ENCODE peak calls at places on chromosomes 13 and 19, in nine cellular contexts. E is astrocyte of the cerebellum; B is mucosa of descending colon; K is DMS 273 treated with DMSO at 0.1 percent for 48 hours; Z is AG10803; U is prostate gland; H is ELR; J is caudate nucleus; L is activated T-cell treated with anti-CD3 and anti-CD28 coated beads, Interleukin-2, amount 50 U/mL, for 72 hours. R is an unnamed sample.

GRCh38 chr13:100890645-100891044 is 216.1 kb upstream of the TMTC4 start:
- DNase-seq in E (no peak), B (no peak), K (no peak), Z (no peak), U (no peak), H (no peak), J (no peak), L (no peak), R (no peak)

GRCh38 chr19:48806818-48807589 is 3.8 kb downstream of the BCAT2 start:
- DNase-seq in E (no peak), B (peak; percentile 63), K (no peak), Z (peak; percentile 37), U (no peak), H (no peak), J (peak; percentile 54), L (no peak), R (peak; percentile 17)

GRCh38 chr19:46574533-46574932 is 26.6 kb upstream of the CALM3 start:
- DNase-seq in E (no peak), B (no peak), K (no peak), Z (no peak), U (no peak), H (no peak), J (peak; percentile 57), L (peak; percentile 31), R (no peak)

GRCh38 chr19:15159251-15159650 is 41.5 kb downstream of the NOTCH3 start:
- DNase-seq in E (no peak), B (no peak), K (no peak), Z (peak; percentile 17), U (no peak), H (peak; percentile 20), J (no peak), L (no peak), R (no peak)

GRCh38 chr13:44629465-44630183 is 53.5 kb upstream of the TSC22D1 start:
- DNase-seq in E (peak; percentile 27), B (no peak), K (no peak), Z (peak; percentile 92), U (no peak), H (peak; percentile 6), J (no peak), L (no peak), R (no peak)

GRCh38 chr13:110228936-110229904 is 77.7 kb downstream of the COL4A1 start:
- DNase-seq in E (peak; percentile 33), B (no peak), K (no peak), Z (peak; percentile 78), U (no peak), H (no peak), J (no peak), L (no peak), R (no peak)

GRCh38 chr19:6076675-6077463 is 33.4 kb downstream of the RFX2 start:
- DNase-seq in E (peak; percentile 91), B (no peak), K (no peak), Z (peak; percentile 99), U (no peak), H (peak; percentile 89), J (no peak), L (no peak), R (no peak)

GRCh38 chr13:46168341-46168740 is 13.6 kb downstream of the LCP1 start:
- DNase-seq in E (no peak), B (no peak), K (no peak), Z (no peak), U (peak; percentile 84), H (peak; percentile 33), J (no peak), L (peak; percentile 45), R (no peak)

GRCh38 chr19:58346961-58347929 is 6.0 kb downstream of the A1BG start:
- DNase-seq in E (peak; percentile 8), B (peak; percentile 80), K (peak; percentile 6), Z (peak; percentile 70), U (peak; percentile 18), H (peak; percentile 76), J (peak; percentile 77), L (peak; percentile 77), R (peak; percentile 33)

GRCh38 chr19:29812881-29813275 is 1.1 kb downstream of the CCNE1 start:
- DNase-seq in E (no peak), B (no peak), K (no peak), Z (no peak), U (no peak), H (no peak), J (no peak), L (no peak), R (no peak)

GRCh38 chr13:110651726-110652230 is 36.4 kb downstream of the NAXD start:
- DNase-seq in E (no peak), B (no peak), K (no peak), Z (no peak), U (no peak), H (no peak), J (no peak), L (no peak), R (no peak)

GRCh38 chr13:51769455-51770127 is 34.4 kb downstream of the DHRS12 start:
- DNase-seq in E (no peak), B (no peak), K (no peak), Z (no peak), U (peak; percentile 49), H (no peak), J (no peak), L (no peak), R (no peak)

GRCh38 chr19:49896863-49897621 is at the start of gene IL4I1:
- DNase-seq in E (no peak), B (no peak), K (no peak), Z (peak; percentile 9), U (no peak), H (peak; percentile 40), J (no peak), L (peak; percentile 74), R (no peak)

GRCh38 chr19:50258918-50259372 is 55.5 kb downstream of the MYH14 start:
- DNase-seq in E (no peak), B (no peak), K (no peak), Z (no peak), U (no peak), H (no peak), J (no peak), L (peak; percentile 26), R (no peak)

GRCh38 chr19:19460258-19460731 is 54.8 kb downstream of the GATAD2A start:
- DNase-seq in E (no peak), B (peak; percentile 59), K (no peak), Z (no peak), U (no peak), H (peak; percentile 52), J (no peak), L (peak; percentile 51), R (no peak)

GRCh38 chr13:113926951-113927660 is 46.8 kb downstream of the C13orf46 start:
- DNase-seq in E (no peak), B (no peak), K (no peak), Z (peak; percentile 43), U (no peak), H (no peak), J (no peak), L (no peak), R (no peak)

GRCh38 chr19:46350758-46351159 is 3.9 kb downstream of the PPP5C start:
- DNase-seq in E (no peak), B (no peak), K (no peak), Z (no peak), U (no peak), H (no peak), J (no peak), L (peak; percentile 32), R (no peak)

GRCh38 chr19:17394891-17395415 is 957 bp upstream of the CCDC194 start:
- DNase-seq in E (no peak), B (peak; percentile 64), K (no peak), Z (peak; percentile 60), U (no peak), H (peak; percentile 75), J (no peak), L (peak; percentile 69), R (peak; percentile 33)

GRCh38 chr19:38017504-38018150 is 110.6 kb downstream of the SIPA1L3 start:
- DNase-seq in E (no peak), B (no peak), K (no peak), Z (no peak), U (no peak), H (no peak), J (no peak), L (no peak), R (no peak)

GRCh38 chr19:42267644-42268141 is 1.4 kb upstream of the CIC start:
- DNase-seq in E (no peak), B (no peak), K (no peak), Z (peak; percentile 38), U (no peak), H (peak; percentile 22), J (no peak), L (no peak), R (no peak)

GRCh38 chr13:74424455-74424854 is 290.3 kb upstream of the KLF12 start:
- DNase-seq in E (no peak), B (no peak), K (no peak), Z (no peak), U (no peak), H (no peak), J (no peak), L (no peak), R (no peak)

GRCh38 chr13:65063753-65064152 is 2166.4 kb downstream of the PCDH9 start:
- DNase-seq in E (peak; percentile 40), B (no peak), K (no peak), Z (peak; percentile 30), U (no peak), H (peak; percentile 52), J (no peak), L (no peak), R (peak; percentile 10)

GRCh38 chr19:670609-671075 is 5.5 kb upstream of the FSTL3 start:
- DNase-seq in E (no peak), B (no peak), K (no peak), Z (no peak), U (no peak), H (peak; percentile 30), J (no peak), L (no peak), R (no peak)

GRCh38 chr19:49592486-49593232 is 1.7 kb downstream of the PRR12 start:
- DNase-seq in E (no peak), B (peak; percentile 63), K (no peak), Z (no peak), U (no peak), H (peak; percentile 52), J (peak; percentile 30), L (peak; percentile 35), R (no peak)

GRCh38 chr19:38658462-38659306 is 11.2 kb downstream of the ACTN4 start:
- DNase-seq in E (peak; percentile 100), B (peak; percentile 31), K (peak; percentile 56), Z (peak; percentile 100), U (peak; percentile 91), H (peak; percentile 99), J (no peak), L (no peak), R (peak; percentile 94)

GRCh38 chr19:6198896-6199239 is 63.4 kb downstream of the ACSBG2 start:
- DNase-seq in E (no peak), B (no peak), K (no peak), Z (no peak), U (no peak), H (no peak), J (no peak), L (no peak), R (no peak)

GRCh38 chr13:110368408-110368807 is 61.3 kb downstream of the COL4A2 start:
- DNase-seq in E (no peak), B (no peak), K (no peak), Z (no peak), U (no peak), H (no peak), J (no peak), L (no peak), R (no peak)

GRCh38 chr19:45469132-45469834 is 1.5 kb downstream of the FOSB start:
- DNase-seq in E (peak; percentile 80), B (peak; percentile 96), K (peak; percentile 83), Z (peak; percentile 94), U (peak; percentile 93), H (peak; percentile 96), J (peak; percentile 84), L (peak; percentile 95), R (peak; percentile 85)

GRCh38 chr19:42281175-42282035 is 12.4 kb downstream of the CIC start:
- DNase-seq in E (no peak), B (peak; percentile 81), K (peak; percentile 55), Z (peak; percentile 27), U (peak; percentile 78), H (peak; percentile 53), J (peak; percentile 76), L (peak; percentile 54), R (no peak)

GRCh38 chr13:101181076-101181685 is 235.1 kb downstream of the NALCN start:
- DNase-seq in E (no peak), B (no peak), K (no peak), Z (no peak), U (no peak), H (no peak), J (no peak), L (no peak), R (no peak)

GRCh38 chr13:79311456-79311855 is 94.6 kb downstream of the RBM26 start:
- DNase-seq in E (no peak), B (no peak), K (no peak), Z (no peak), U (no peak), H (peak; percentile 11), J (no peak), L (no peak), R (no peak)

R was measured in NCI-H2029.